ENCODE peak calls at places on chromosomes 6 and 20, in nine cellular contexts. Y is right lobe of liver; A is progenitor cell of endocrine pancreas; F is stimulated activated CD8-positive, alpha-beta memory T cell treated with anti-CD3 and anti-CD28 coated beads, Interleukin-4, amount 100 ng/mL, for 4 hours; R is activated CD4-positive, alpha-beta T cell treated with anti-CD3 and anti-CD28 coated beads for 36 hours; G is HFFc6; K is activated naive CD4-positive, alpha-beta T cell treated with anti-CD3 and anti-CD28 coated beads for 36 hours; H is HT1080; C is foreskin fibroblast. Q is an unnamed sample.

GRCh38 chr6:164414695-164415094 is 894.7 kb downstream of the C6orf118 start:
- DNase-seq in Y (no peak), A (no peak), F (no peak), R (no peak), G (no peak), K (no peak), H (no peak), C (no peak), Q (no peak)

GRCh38 chr6:148864941-148865340 is 118.1 kb downstream of the UST start:
- DNase-seq in Y (no peak), A (no peak), F (no peak), R (no peak), G (no peak), K (no peak), H (no peak), C (no peak), Q (no peak)

GRCh38 chr6:27495386-27496135 is 22.7 kb upstream of the ZNF184 start:
- DNase-seq in Y (no peak), A (no peak), F (no peak), R (peak), G (peak), K (peak), H (peak), C (peak), Q (peak)

GRCh38 chr6:115545410-115545986 is 515.2 kb downstream of the FRK start:
- DNase-seq in Y (no peak), A (peak), F (no peak), R (no peak), G (no peak), K (no peak), H (peak), C (no peak), Q (peak)

GRCh38 chr6:82006027-82006738 is 241.4 kb downstream of the IBTK start:
- DNase-seq in Y (peak), A (no peak), F (no peak), R (peak), G (peak), K (peak), H (peak), C (peak), Q (no peak)

GRCh38 chr6:43630980-43631619 is 2.0 kb upstream of the GTPBP2 start:
- DNase-seq in Y (no peak), A (no peak), F (no peak), R (no peak), G (no peak), K (no peak), H (no peak), C (no peak), Q (no peak)

GRCh38 chr6:157274116-157274470 is 49.2 kb downstream of the TMEM242 start:
- DNase-seq in Y (no peak), A (no peak), F (no peak), R (no peak), G (no peak), K (no peak), H (peak), C (peak), Q (no peak)

GRCh38 chr20:47535088-47535487 is 33.4 kb downstream of the NCOA3 start:
- DNase-seq in Y (no peak), A (no peak), F (no peak), R (no peak), G (no peak), K (no peak), H (no peak), C (no peak), Q (peak)

GRCh38 chr6:137808191-137808590 is 58.9 kb upstream of the TNFAIP3 start:
- DNase-seq in Y (no peak), A (no peak), F (no peak), R (no peak), G (peak), K (peak), H (peak), C (peak), Q (no peak)

GRCh38 chr6:132063738-132064137 is 112.6 kb upstream of the CCN2 start:
- DNase-seq in Y (no peak), A (no peak), F (no peak), R (no peak), G (peak), K (no peak), H (peak), C (peak), Q (no peak)

GRCh38 chr6:43506667-43507471 is 3.3 kb downstream of the LRRC73 start:
- DNase-seq in Y (peak), A (peak), F (peak), R (peak), G (peak), K (peak), H (peak), C (peak), Q (peak)

GRCh38 chr6:138087549-138087948 is 19.7 kb downstream of the PERP start:
- DNase-seq in Y (no peak), A (no peak), F (no peak), R (no peak), G (peak), K (no peak), H (peak), C (no peak), Q (no peak)

GRCh38 chr6:20789162-20789561 is 254.9 kb downstream of the CDKAL1 start:
- DNase-seq in Y (no peak), A (no peak), F (no peak), R (no peak), G (no peak), K (no peak), H (no peak), C (peak), Q (no peak)

GRCh38 chr6:147900191-147900830 is 391.8 kb downstream of the SAMD5 start:
- DNase-seq in Y (no peak), A (no peak), F (no peak), R (no peak), G (no peak), K (no peak), H (no peak), C (peak), Q (no peak)

GRCh38 chr20:36167826-36168634 is 13.5 kb downstream of the EPB41L1 start:
- DNase-seq in Y (no peak), A (no peak), F (no peak), R (no peak), G (peak), K (no peak), H (peak), C (peak), Q (no peak)

GRCh38 chr6:81575446-81575845 is 177.0 kb downstream of the TENT5A start:
- DNase-seq in Y (no peak), A (no peak), F (no peak), R (no peak), G (peak), K (no peak), H (no peak), C (no peak), Q (no peak)

GRCh38 chr6:70547313-70547712 is 19.4 kb upstream of the SDHAF4 start:
- DNase-seq in Y (no peak), A (no peak), F (no peak), R (no peak), G (peak), K (peak), H (peak), C (peak), Q (no peak)

GRCh38 chr6:88629838-88630462 is 333.5 kb downstream of the RNGTT start:
- DNase-seq in Y (no peak), A (no peak), F (no peak), R (no peak), G (no peak), K (peak), H (peak), C (no peak), Q (peak)

GRCh38 chr6:13712485-13712990 is 903 bp upstream of the RANBP9 start:
- DNase-seq in Y (no peak), A (no peak), F (no peak), R (no peak), G (no peak), K (no peak), H (no peak), C (peak), Q (no peak)

GRCh38 chr6:331622-332521 is 39.6 kb downstream of the DUSP22 start:
- DNase-seq in Y (no peak), A (no peak), F (no peak), R (no peak), G (no peak), K (no peak), H (no peak), C (no peak), Q (no peak)

GRCh38 chr6:24900917-24901697 is 34.7 kb downstream of the RIPOR2 start:
- DNase-seq in Y (no peak), A (no peak), F (no peak), R (no peak), G (no peak), K (no peak), H (no peak), C (no peak), Q (no peak)

GRCh38 chr6:73452107-73452461 is at the start of gene CGAS:
- DNase-seq in Y (peak), A (no peak), F (no peak), R (peak), G (peak), K (peak), H (peak), C (peak), Q (no peak)

GRCh38 chr6:43644940-43645612 is at the start of gene RSPH9:
- DNase-seq in Y (peak), A (peak), F (peak), R (peak), G (no peak), K (peak), H (no peak), C (peak), Q (peak)

GRCh38 chr6:143802833-143803565 is 40.1 kb upstream of the LTV1 start:
- DNase-seq in Y (no peak), A (no peak), F (no peak), R (no peak), G (no peak), K (no peak), H (peak), C (peak), Q (no peak)

GRCh38 chr6:5898102-5898501 is 108.6 kb downstream of the NRN1 start:
- DNase-seq in Y (no peak), A (no peak), F (no peak), R (no peak), G (no peak), K (no peak), H (no peak), C (no peak), Q (no peak)

GRCh38 chr20:47561175-47561574 is 59.5 kb downstream of the NCOA3 start:
- DNase-seq in Y (no peak), A (no peak), F (no peak), R (no peak), G (peak), K (no peak), H (no peak), C (no peak), Q (no peak)

GRCh38 chr6:124373386-124373785 is 569.7 kb downstream of the NKAIN2 start:
- DNase-seq in Y (no peak), A (no peak), F (no peak), R (no peak), G (no peak), K (no peak), H (no peak), C (no peak), Q (no peak)

GRCh38 chr20:14780508-14780907 is 443.1 kb upstream of the FLRT3 start:
- DNase-seq in Y (no peak), A (no peak), F (no peak), R (no peak), G (no peak), K (no peak), H (no peak), C (peak), Q (no peak)

GRCh38 chr6:138175596-138175995 is 13.9 kb downstream of the ARFGEF3 start:
- DNase-seq in Y (no peak), A (no peak), F (no peak), R (no peak), G (no peak), K (no peak), H (no peak), C (no peak), Q (no peak)

GRCh38 chr20:41137412-41138216 is at the start of gene PLCG1:
- DNase-seq in Y (peak), A (peak), F (no peak), R (peak), G (peak), K (peak), H (peak), C (peak), Q (peak)

GRCh38 chr20:41118632-41119031 is 18.7 kb upstream of the PLCG1 start:
- DNase-seq in Y (no peak), A (no peak), F (no peak), R (no peak), G (no peak), K (no peak), H (no peak), C (peak), Q (no peak)

GRCh38 chr20:50868509-50869495 is 62.4 kb downstream of the ADNP start:
- DNase-seq in Y (no peak), A (no peak), F (no peak), R (no peak), G (no peak), K (no peak), H (peak), C (no peak), Q (no peak)

GRCh38 chr6:37860226-37860839 is 40.8 kb downstream of the ZFAND3 start:
- DNase-seq in Y (no peak), A (no peak), F (no peak), R (peak), G (peak), K (peak), H (peak), C (peak), Q (no peak)

GRCh38 chr6:138533667-138534066 is 34.4 kb upstream of the NHSL1 start:
- DNase-seq in Y (no peak), A (no peak), F (no peak), R (no peak), G (no peak), K (no peak), H (no peak), C (no peak), Q (no peak)

GRCh38 chr6:134706153-134706552 is 243.7 kb downstream of the ALDH8A1 start:
- DNase-seq in Y (no peak), A (no peak), F (no peak), R (no peak), G (no peak), K (no peak), H (no peak), C (peak), Q (no peak)

GRCh38 chr20:3898639-3899038 is 9.5 kb downstream of the PANK2 start:
- DNase-seq in Y (no peak), A (no peak), F (no peak), R (no peak), G (no peak), K (no peak), H (no peak), C (no peak), Q (no peak)

GRCh38 chr20:41395669-41396664 is 29.3 kb upstream of the EMILIN3 start:
- DNase-seq in Y (no peak), A (no peak), F (no peak), R (no peak), G (no peak), K (no peak), H (peak), C (peak), Q (peak)

GRCh38 chr20:23782366-23782983 is 31.7 kb upstream of the CST1 start:
- DNase-seq in Y (no peak), A (no peak), F (no peak), R (peak), G (no peak), K (peak), H (peak), C (peak), Q (no peak)

GRCh38 chr20:57838670-57839142 is 128.9 kb upstream of the PMEPA1 start:
- DNase-seq in Y (no peak), A (no peak), F (no peak), R (no peak), G (no peak), K (no peak), H (no peak), C (peak), Q (no peak)